ENCODE peak calls at places on chromosomes 4 and X, in nine cellular contexts. One of them, this sample, is unnamed.

GRCh38 chr4:76811604-76812412 is 86.1 kb downstream of the SOWAHB start:
- DNase-seq in effector CD4-positive, alpha-beta T cell: no peak
- DNase-seq in activated naive CD8-positive, alpha-beta T cell treated with anti-CD3 and anti-CD28 coated beads, Interleukin-2, amount 50 U/mL, for 24 hours: no peak
- DNase-seq in iris pigment epithelial cell: peak
- DNase-seq in DMS79 treated with DMSO at 0.1 percent for 48 hours: no peak
- DNase-seq in stimulated activated CD4-positive, alpha-beta T cell treated with anti-CD3 and anti-CD28 coated beads, Interleukin-12 subunit alpha, Interleukin-12 subunit beta, amount 100 ng/mL, for 4 hours: no peak
- DNase-seq in epithelial cell of esophagus: no peak
- DNase-seq in OCI-LY7: no peak
- DNase-seq in NCI-H2171 treated with DMSO at 0.1 percent for 48 hours: peak
- DNase-seq in this sample: peak

GRCh38 chr4:143019351-143019750 is 165.4 kb upstream of the USP38 start:
- DNase-seq in effector CD4-positive, alpha-beta T cell: no peak
- DNase-seq in activated naive CD8-positive, alpha-beta T cell treated with anti-CD3 and anti-CD28 coated beads, Interleukin-2, amount 50 U/mL, for 24 hours: no peak
- DNase-seq in iris pigment epithelial cell: no peak
- DNase-seq in DMS79 treated with DMSO at 0.1 percent for 48 hours: no peak
- DNase-seq in stimulated activated CD4-positive, alpha-beta T cell treated with anti-CD3 and anti-CD28 coated beads, Interleukin-12 subunit alpha, Interleukin-12 subunit beta, amount 100 ng/mL, for 4 hours: no peak
- DNase-seq in epithelial cell of esophagus: no peak
- DNase-seq in OCI-LY7: no peak
- DNase-seq in NCI-H2171 treated with DMSO at 0.1 percent for 48 hours: peak
- DNase-seq in this sample: no peak

GRCh38 chr4:169253087-169253675 is 17.6 kb downstream of the SH3RF1 start:
- DNase-seq in effector CD4-positive, alpha-beta T cell: no peak
- DNase-seq in activated naive CD8-positive, alpha-beta T cell treated with anti-CD3 and anti-CD28 coated beads, Interleukin-2, amount 50 U/mL, for 24 hours: no peak
- DNase-seq in iris pigment epithelial cell: peak
- DNase-seq in DMS79 treated with DMSO at 0.1 percent for 48 hours: peak
- DNase-seq in stimulated activated CD4-positive, alpha-beta T cell treated with anti-CD3 and anti-CD28 coated beads, Interleukin-12 subunit alpha, Interleukin-12 subunit beta, amount 100 ng/mL, for 4 hours: no peak
- DNase-seq in epithelial cell of esophagus: no peak
- DNase-seq in OCI-LY7: no peak
- DNase-seq in NCI-H2171 treated with DMSO at 0.1 percent for 48 hours: peak
- DNase-seq in this sample: no peak

GRCh38 chr4:175048111-175048784 is 130.1 kb downstream of the ADAM29 start:
- DNase-seq in effector CD4-positive, alpha-beta T cell: no peak
- DNase-seq in activated naive CD8-positive, alpha-beta T cell treated with anti-CD3 and anti-CD28 coated beads, Interleukin-2, amount 50 U/mL, for 24 hours: no peak
- DNase-seq in iris pigment epithelial cell: no peak
- DNase-seq in DMS79 treated with DMSO at 0.1 percent for 48 hours: no peak
- DNase-seq in stimulated activated CD4-positive, alpha-beta T cell treated with anti-CD3 and anti-CD28 coated beads, Interleukin-12 subunit alpha, Interleukin-12 subunit beta, amount 100 ng/mL, for 4 hours: no peak
- DNase-seq in epithelial cell of esophagus: no peak
- DNase-seq in OCI-LY7: no peak
- DNase-seq in NCI-H2171 treated with DMSO at 0.1 percent for 48 hours: no peak
- DNase-seq in this sample: no peak

GRCh38 chrX:50953832-50954231 is 43.3 kb downstream of the BMP15 start:
- DNase-seq in effector CD4-positive, alpha-beta T cell: no peak
- DNase-seq in activated naive CD8-positive, alpha-beta T cell treated with anti-CD3 and anti-CD28 coated beads, Interleukin-2, amount 50 U/mL, for 24 hours: no peak
- DNase-seq in iris pigment epithelial cell: no peak
- DNase-seq in DMS79 treated with DMSO at 0.1 percent for 48 hours: no peak
- DNase-seq in stimulated activated CD4-positive, alpha-beta T cell treated with anti-CD3 and anti-CD28 coated beads, Interleukin-12 subunit alpha, Interleukin-12 subunit beta, amount 100 ng/mL, for 4 hours: no peak
- DNase-seq in epithelial cell of esophagus: no peak
- DNase-seq in OCI-LY7: no peak
- DNase-seq in NCI-H2171 treated with DMSO at 0.1 percent for 48 hours: no peak
- DNase-seq in this sample: no peak

GRCh38 chr4:14375816-14376215 is 626.5 kb upstream of the CPEB2 start:
- DNase-seq in effector CD4-positive, alpha-beta T cell: no peak
- DNase-seq in activated naive CD8-positive, alpha-beta T cell treated with anti-CD3 and anti-CD28 coated beads, Interleukin-2, amount 50 U/mL, for 24 hours: no peak
- DNase-seq in iris pigment epithelial cell: peak
- DNase-seq in DMS79 treated with DMSO at 0.1 percent for 48 hours: no peak
- DNase-seq in stimulated activated CD4-positive, alpha-beta T cell treated with anti-CD3 and anti-CD28 coated beads, Interleukin-12 subunit alpha, Interleukin-12 subunit beta, amount 100 ng/mL, for 4 hours: no peak
- DNase-seq in epithelial cell of esophagus: peak
- DNase-seq in OCI-LY7: no peak
- DNase-seq in NCI-H2171 treated with DMSO at 0.1 percent for 48 hours: no peak
- DNase-seq in this sample: peak

GRCh38 chr4:35052546-35052945 is 1191.8 kb downstream of the ARAP2 start:
- DNase-seq in effector CD4-positive, alpha-beta T cell: no peak
- DNase-seq in activated naive CD8-positive, alpha-beta T cell treated with anti-CD3 and anti-CD28 coated beads, Interleukin-2, amount 50 U/mL, for 24 hours: no peak
- DNase-seq in iris pigment epithelial cell: no peak
- DNase-seq in DMS79 treated with DMSO at 0.1 percent for 48 hours: no peak
- DNase-seq in stimulated activated CD4-positive, alpha-beta T cell treated with anti-CD3 and anti-CD28 coated beads, Interleukin-12 subunit alpha, Interleukin-12 subunit beta, amount 100 ng/mL, for 4 hours: no peak
- DNase-seq in epithelial cell of esophagus: no peak
- DNase-seq in OCI-LY7: no peak
- DNase-seq in NCI-H2171 treated with DMSO at 0.1 percent for 48 hours: no peak
- DNase-seq in this sample: no peak

GRCh38 chr4:2934077-2934812 is 29.0 kb downstream of the NOP14 start:
- DNase-seq in effector CD4-positive, alpha-beta T cell: peak
- DNase-seq in activated naive CD8-positive, alpha-beta T cell treated with anti-CD3 and anti-CD28 coated beads, Interleukin-2, amount 50 U/mL, for 24 hours: peak
- DNase-seq in iris pigment epithelial cell: peak
- DNase-seq in DMS79 treated with DMSO at 0.1 percent for 48 hours: no peak
- DNase-seq in stimulated activated CD4-positive, alpha-beta T cell treated with anti-CD3 and anti-CD28 coated beads, Interleukin-12 subunit alpha, Interleukin-12 subunit beta, amount 100 ng/mL, for 4 hours: peak
- DNase-seq in epithelial cell of esophagus: peak
- DNase-seq in OCI-LY7: peak
- DNase-seq in NCI-H2171 treated with DMSO at 0.1 percent for 48 hours: no peak
- DNase-seq in this sample: peak

GRCh38 chr4:114606240-114606639 is 7.6 kb downstream of the UGT8 start:
- DNase-seq in effector CD4-positive, alpha-beta T cell: no peak
- DNase-seq in activated naive CD8-positive, alpha-beta T cell treated with anti-CD3 and anti-CD28 coated beads, Interleukin-2, amount 50 U/mL, for 24 hours: no peak
- DNase-seq in iris pigment epithelial cell: no peak
- DNase-seq in DMS79 treated with DMSO at 0.1 percent for 48 hours: no peak
- DNase-seq in stimulated activated CD4-positive, alpha-beta T cell treated with anti-CD3 and anti-CD28 coated beads, Interleukin-12 subunit alpha, Interleukin-12 subunit beta, amount 100 ng/mL, for 4 hours: no peak
- DNase-seq in epithelial cell of esophagus: peak
- DNase-seq in OCI-LY7: no peak
- DNase-seq in NCI-H2171 treated with DMSO at 0.1 percent for 48 hours: no peak
- DNase-seq in this sample: no peak

GRCh38 chrX:132710756-132711155 is 221.9 kb upstream of the MBNL3 start:
- DNase-seq in effector CD4-positive, alpha-beta T cell: no peak
- DNase-seq in activated naive CD8-positive, alpha-beta T cell treated with anti-CD3 and anti-CD28 coated beads, Interleukin-2, amount 50 U/mL, for 24 hours: no peak
- DNase-seq in iris pigment epithelial cell: no peak
- DNase-seq in DMS79 treated with DMSO at 0.1 percent for 48 hours: no peak
- DNase-seq in stimulated activated CD4-positive, alpha-beta T cell treated with anti-CD3 and anti-CD28 coated beads, Interleukin-12 subunit alpha, Interleukin-12 subunit beta, amount 100 ng/mL, for 4 hours: no peak
- DNase-seq in epithelial cell of esophagus: no peak
- DNase-seq in OCI-LY7: no peak
- DNase-seq in NCI-H2171 treated with DMSO at 0.1 percent for 48 hours: no peak
- DNase-seq in this sample: no peak

GRCh38 chr4:80386281-80386886 is 50.9 kb downstream of the CFAP299 start:
- DNase-seq in effector CD4-positive, alpha-beta T cell: no peak
- DNase-seq in activated naive CD8-positive, alpha-beta T cell treated with anti-CD3 and anti-CD28 coated beads, Interleukin-2, amount 50 U/mL, for 24 hours: no peak
- DNase-seq in iris pigment epithelial cell: no peak
- DNase-seq in DMS79 treated with DMSO at 0.1 percent for 48 hours: no peak
- DNase-seq in stimulated activated CD4-positive, alpha-beta T cell treated with anti-CD3 and anti-CD28 coated beads, Interleukin-12 subunit alpha, Interleukin-12 subunit beta, amount 100 ng/mL, for 4 hours: no peak
- DNase-seq in epithelial cell of esophagus: no peak
- DNase-seq in OCI-LY7: no peak
- DNase-seq in NCI-H2171 treated with DMSO at 0.1 percent for 48 hours: no peak
- DNase-seq in this sample: no peak

GRCh38 chr4:82792912-82793649 is 5.5 kb downstream of the SCD5 start:
- DNase-seq in effector CD4-positive, alpha-beta T cell: no peak
- DNase-seq in activated naive CD8-positive, alpha-beta T cell treated with anti-CD3 and anti-CD28 coated beads, Interleukin-2, amount 50 U/mL, for 24 hours: no peak
- DNase-seq in iris pigment epithelial cell: no peak
- DNase-seq in DMS79 treated with DMSO at 0.1 percent for 48 hours: no peak
- DNase-seq in stimulated activated CD4-positive, alpha-beta T cell treated with anti-CD3 and anti-CD28 coated beads, Interleukin-12 subunit alpha, Interleukin-12 subunit beta, amount 100 ng/mL, for 4 hours: no peak
- DNase-seq in epithelial cell of esophagus: no peak
- DNase-seq in OCI-LY7: no peak
- DNase-seq in NCI-H2171 treated with DMSO at 0.1 percent for 48 hours: no peak
- DNase-seq in this sample: peak

GRCh38 chr4:4555916-4556315 is 14.1 kb upstream of the STX18 start:
- DNase-seq in effector CD4-positive, alpha-beta T cell: no peak
- DNase-seq in activated naive CD8-positive, alpha-beta T cell treated with anti-CD3 and anti-CD28 coated beads, Interleukin-2, amount 50 U/mL, for 24 hours: no peak
- DNase-seq in iris pigment epithelial cell: peak
- DNase-seq in DMS79 treated with DMSO at 0.1 percent for 48 hours: no peak
- DNase-seq in stimulated activated CD4-positive, alpha-beta T cell treated with anti-CD3 and anti-CD28 coated beads, Interleukin-12 subunit alpha, Interleukin-12 subunit beta, amount 100 ng/mL, for 4 hours: no peak
- DNase-seq in epithelial cell of esophagus: no peak
- DNase-seq in OCI-LY7: no peak
- DNase-seq in NCI-H2171 treated with DMSO at 0.1 percent for 48 hours: no peak
- DNase-seq in this sample: peak

GRCh38 chr4:184472540-184473264 is 1.6 kb downstream of the IRF2 start:
- DNase-seq in effector CD4-positive, alpha-beta T cell: peak
- DNase-seq in activated naive CD8-positive, alpha-beta T cell treated with anti-CD3 and anti-CD28 coated beads, Interleukin-2, amount 50 U/mL, for 24 hours: peak
- DNase-seq in iris pigment epithelial cell: peak
- DNase-seq in DMS79 treated with DMSO at 0.1 percent for 48 hours: peak
- DNase-seq in stimulated activated CD4-positive, alpha-beta T cell treated with anti-CD3 and anti-CD28 coated beads, Interleukin-12 subunit alpha, Interleukin-12 subunit beta, amount 100 ng/mL, for 4 hours: peak
- DNase-seq in epithelial cell of esophagus: peak
- DNase-seq in OCI-LY7: peak
- DNase-seq in NCI-H2171 treated with DMSO at 0.1 percent for 48 hours: no peak
- DNase-seq in this sample: peak

GRCh38 chrX:136303041-136303440 is 2.3 kb downstream of the ADGRG4 start:
- DNase-seq in effector CD4-positive, alpha-beta T cell: no peak
- DNase-seq in activated naive CD8-positive, alpha-beta T cell treated with anti-CD3 and anti-CD28 coated beads, Interleukin-2, amount 50 U/mL, for 24 hours: no peak
- DNase-seq in iris pigment epithelial cell: no peak
- DNase-seq in DMS79 treated with DMSO at 0.1 percent for 48 hours: no peak
- DNase-seq in stimulated activated CD4-positive, alpha-beta T cell treated with anti-CD3 and anti-CD28 coated beads, Interleukin-12 subunit alpha, Interleukin-12 subunit beta, amount 100 ng/mL, for 4 hours: no peak
- DNase-seq in epithelial cell of esophagus: no peak
- DNase-seq in OCI-LY7: no peak
- DNase-seq in NCI-H2171 treated with DMSO at 0.1 percent for 48 hours: no peak
- DNase-seq in this sample: no peak

GRCh38 chr4:111040904-111041303 is 418.0 kb upstream of the PITX2 start:
- DNase-seq in effector CD4-positive, alpha-beta T cell: no peak
- DNase-seq in activated naive CD8-positive, alpha-beta T cell treated with anti-CD3 and anti-CD28 coated beads, Interleukin-2, amount 50 U/mL, for 24 hours: no peak
- DNase-seq in iris pigment epithelial cell: peak
- DNase-seq in DMS79 treated with DMSO at 0.1 percent for 48 hours: no peak
- DNase-seq in stimulated activated CD4-positive, alpha-beta T cell treated with anti-CD3 and anti-CD28 coated beads, Interleukin-12 subunit alpha, Interleukin-12 subunit beta, amount 100 ng/mL, for 4 hours: no peak
- DNase-seq in epithelial cell of esophagus: peak
- DNase-seq in OCI-LY7: no peak
- DNase-seq in NCI-H2171 treated with DMSO at 0.1 percent for 48 hours: no peak
- DNase-seq in this sample: no peak

This sample was measured in IMR-90.